ENCODE peak calls at places on chromosomes 16 and 17, in four cellular contexts. L is HCT116, M is HepG2, J is K562. F is an unnamed sample.
A peak's percentile ranks its signal among the peaks of the same experiment; 100 is the strongest.

GRCh38 chr17:29930399-29931010 is 477 bp upstream of the SSH2 start:
- DNase-seq in M (peak; percentile 3), J (peak; percentile 20), L (no peak), F (no peak)

GRCh38 chr17:39765766-39766165 is 28.0 kb downstream of the GRB7 start:
- DNase-seq in J (no peak), M (no peak), L (no peak), F (no peak)

GRCh38 chr17:44921122-44921882 is 6.0 kb upstream of the GFAP start:
- DNase-seq in J (peak; percentile 38), M (no peak), L (no peak), F (no peak)

GRCh38 chr16:14510939-14511797 is 118.9 kb downstream of the PARN start:
- DNase-seq in M (peak; percentile 99), L (no peak), J (no peak), F (no peak)

GRCh38 chr17:65185060-65185459 is 47.9 kb downstream of the RGS9 start:
- DNase-seq in J (no peak), M (no peak), L (no peak), F (no peak)

GRCh38 chr16:66263168-66263972 is 103.1 kb upstream of the CDH5 start:
- DNase-seq in J (no peak), M (no peak), L (no peak), F (no peak)

GRCh38 chr16:57300387-57301125 is 16.1 kb upstream of the PLLP start:
- DNase-seq in J (peak; percentile 98), M (peak; percentile 99), L (peak; percentile 97), F (peak; percentile 96)

GRCh38 chr17:43720311-43721060 is 38.1 kb downstream of the SOST start:
- DNase-seq in L (no peak), M (peak; percentile 41), J (peak; percentile 52), F (no peak)

GRCh38 chr16:695355-696089 is 5.3 kb upstream of the WDR24 start:
- DNase-seq in J (peak; percentile 77), L (no peak), M (no peak), F (no peak)

GRCh38 chr17:15281909-15282308 is 16.8 kb upstream of the PMP22 start:
- DNase-seq in J (no peak), L (no peak), M (no peak), F (no peak)

GRCh38 chr16:55773859-55774549 is 58.9 kb downstream of the CES1 start:
- DNase-seq in J (no peak), M (no peak), L (no peak), F (no peak)

GRCh38 chr17:82687375-82687861 is 11.1 kb downstream of the RAB40B start:
- DNase-seq in L (no peak), M (no peak), J (no peak), F (no peak)

GRCh38 chr17:10031102-10031501 is 126.0 kb upstream of the RCVRN start:
- DNase-seq in J (no peak), M (no peak), L (no peak), F (no peak)

GRCh38 chr16:4288148-4288921 is 15.5 kb upstream of the TFAP4 start:
- DNase-seq in J (peak; percentile 88), L (no peak), M (peak; percentile 55), F (no peak)

GRCh38 chr16:24852281-24852721 is 6.5 kb downstream of the SLC5A11 start:
- DNase-seq in L (no peak), M (no peak), J (no peak), F (no peak)

GRCh38 chr17:38799501-38800236 is at the start of gene PIP4K2B:
- DNase-seq in J (peak; percentile 98), M (peak; percentile 98), L (peak; percentile 97), F (peak; percentile 52)

GRCh38 chr17:9239260-9239820 is 218.0 kb downstream of the NTN1 start:
- DNase-seq in M (no peak), L (no peak), J (no peak), F (no peak)

GRCh38 chr16:12516621-12517309 is 286.9 kb downstream of the CPPED1 start:
- DNase-seq in J (no peak), M (no peak), L (no peak), F (no peak)
- TF ChIP-seq SIN3A in J (no peak), M (no peak), L (no peak), F (no peak)

GRCh38 chr17:28151001-28151400 is 108.5 kb downstream of the NLK start:
- DNase-seq in M (no peak), J (no peak), L (no peak), F (no peak)
- TF ChIP-seq TCF7L2 in M (no peak), J (no peak), L (no peak), F (no peak)

GRCh38 chr17:247767-248166 is 66.3 kb upstream of the DOC2B start:
- DNase-seq in L (no peak), J (no peak), M (no peak), F (no peak)
- TF ChIP-seq SIN3A in L (no peak), J (no peak), M (no peak), F (no peak)

GRCh38 chr16:30902070-30902972 is 5.9 kb downstream of the CTF1 start:
- DNase-seq in J (peak; percentile 88), M (peak; percentile 33), L (no peak), F (no peak)
- TF ChIP-seq TCF7L2 in J (no peak), M (no peak), L (peak; percentile 26), F (peak; percentile 40)

GRCh38 chr17:951388-952132 is 28.0 kb downstream of the NXN start:
- DNase-seq in J (no peak), L (no peak), M (peak; percentile 78), F (no peak)
- TF ChIP-seq SIN3A in J (no peak), L (no peak), M (no peak), F (no peak)

F was measured in Panc1.